ENCODE peak calls at places on chromosomes 12 and 14, in five cellular contexts. M, W, Q, S and U are unnamed samples.

GRCh38 chr14:30854492-30854891 is 19.9 kb upstream of the COCH start:
- DNase-seq in W (no peak), Q (no peak), M (no peak), S (no peak), U (peak)

GRCh38 chr12:84912191-84913142 is at the start of gene SLC6A15:
- DNase-seq in S (no peak), Q (no peak), M (peak), W (no peak), U (peak)

GRCh38 chr14:67187210-67187609 is 2.0 kb upstream of the GARIN2 start:
- DNase-seq in W (peak), M (peak), S (no peak), Q (no peak), U (peak)

GRCh38 chr12:288687-289086 is 26.1 kb upstream of the SLC6A13 start:
- DNase-seq in Q (no peak), W (peak), S (no peak), M (no peak), U (peak)

GRCh38 chr14:49584058-49584457 is 2.1 kb downstream of the RPS29 start:
- DNase-seq in M (no peak), Q (no peak), S (no peak), W (no peak), U (no peak)

GRCh38 chr12:1907652-1908611 is 10.5 kb downstream of the CACNA2D4 start:
- DNase-seq in W (no peak), Q (peak), S (no peak), M (peak), U (peak)

GRCh38 chr12:2360630-2361170 is 307.9 kb downstream of the CACNA1C start:
- DNase-seq in M (no peak), W (no peak), Q (no peak), S (no peak), U (no peak)

GRCh38 chr12:120013659-120014380 is 24.8 kb downstream of the BICDL1 start:
- DNase-seq in Q (peak), W (peak), S (peak), M (no peak), U (peak)

GRCh38 chr12:62346817-62347216 is 86.6 kb downstream of the USP15 start:
- DNase-seq in S (no peak), Q (no peak), M (no peak), W (no peak), U (no peak)

GRCh38 chr12:57993834-57994233 is 52.5 kb downstream of the ATP23 start:
- DNase-seq in W (no peak), Q (no peak), S (no peak), M (no peak), U (peak)

GRCh38 chr14:101474563-101475467 is 86.5 kb upstream of the DIO3 start:
- DNase-seq in M (no peak), S (no peak), W (no peak), Q (no peak), U (no peak)

GRCh38 chr14:69325646-69326265 is 65.8 kb downstream of the GALNT16 start:
- DNase-seq in W (no peak), M (peak), Q (no peak), S (no peak), U (no peak)

GRCh38 chr12:113222730-113223531 is 1.7 kb downstream of the TPCN1 start:
- DNase-seq in M (no peak), Q (no peak), W (peak), S (no peak), U (peak)

GRCh38 chr12:10740182-10740581 is 17.1 kb upstream of the YBX3 start:
- DNase-seq in Q (no peak), S (no peak), W (peak), M (no peak), U (peak)

GRCh38 chr12:24972078-24972477 is 23.2 kb upstream of the BCAT1 start:
- DNase-seq in S (no peak), Q (no peak), W (no peak), M (no peak), U (no peak)

GRCh38 chr12:124646385-124647230 is 79.2 kb upstream of the NCOR2 start:
- DNase-seq in M (no peak), Q (peak), W (no peak), S (peak), U (no peak)

GRCh38 chr12:108610856-108611605 is 13.1 kb upstream of the TMEM119 start:
- DNase-seq in Q (no peak), M (no peak), W (no peak), S (no peak), U (no peak)

GRCh38 chr12:104387190-104387589 is 69.6 kb upstream of the CHST11 start:
- DNase-seq in W (no peak), Q (no peak), S (no peak), M (peak), U (no peak)

GRCh38 chr12:46160081-46160980 is 108.5 kb downstream of the SLC38A1 start:
- DNase-seq in M (peak), W (peak), Q (no peak), S (no peak), U (peak)

GRCh38 chr12:64064706-64065105 is 157.4 kb downstream of the KICS2 start:
- DNase-seq in M (no peak), Q (no peak), S (no peak), W (no peak), U (no peak)

GRCh38 chr12:109952160-109952858 is 43.9 kb downstream of the GIT2 start:
- DNase-seq in M (no peak), W (no peak), S (no peak), Q (no peak), U (no peak)

GRCh38 chr12:105341010-105341409 is 10.5 kb downstream of the C12orf75 start:
- DNase-seq in Q (no peak), W (no peak), M (no peak), S (no peak), U (peak)

GRCh38 chr14:86723254-86723624 is 1193.3 kb downstream of the FLRT2 start:
- DNase-seq in S (no peak), W (no peak), Q (no peak), M (no peak), U (peak)

GRCh38 chr12:55955800-55956508 is 9.9 kb downstream of the PMEL start:
- DNase-seq in W (peak), S (no peak), Q (peak), M (peak), U (peak)

GRCh38 chr14:62143235-62143634 is 381.0 kb downstream of the SNAPC1 start:
- DNase-seq in M (no peak), Q (no peak), S (no peak), W (no peak), U (peak)

GRCh38 chr12:57452181-57452936 is 2.7 kb upstream of the INHBE start:
- DNase-seq in S (no peak), M (no peak), W (no peak), Q (no peak), U (peak)

GRCh38 chr12:59374783-59375182 is 221.0 kb upstream of the SLC16A7 start:
- DNase-seq in S (no peak), Q (no peak), M (no peak), W (no peak), U (no peak)

GRCh38 chr14:96126339-96126770 is 78.3 kb upstream of the BDKRB2 start:
- DNase-seq in W (no peak), Q (peak), M (no peak), S (no peak), U (no peak)